ENCODE peak calls at places on chromosome 11, in six cellular contexts. One of them, this sample, is unnamed.

GRCh38 chr11:42397483-42397882 is 914.3 kb upstream of the API5 start:
- DNase-seq in NCI-H1105: no peak
- DNase-seq in GM13977: no peak
- DNase-seq in nephron progenitor cell: no peak
- DNase-seq in HT1080: no peak
- DNase-seq in activated naive CD8-positive, alpha-beta T cell treated with anti-CD3 and anti-CD28 coated beads, Interleukin-2, amount 50 U/mL, for 24 hours: no peak
- DNase-seq in this sample: no peak

GRCh38 chr11:74090701-74091100 is 80.1 kb downstream of the C2CD3 start:
- DNase-seq in NCI-H1105: no peak
- DNase-seq in HT1080: peak; percentile 5
- DNase-seq in GM13977: no peak
- DNase-seq in nephron progenitor cell: no peak
- DNase-seq in activated naive CD8-positive, alpha-beta T cell treated with anti-CD3 and anti-CD28 coated beads, Interleukin-2, amount 50 U/mL, for 24 hours: no peak
- DNase-seq in this sample: no peak

GRCh38 chr11:72745511-72745910 is 6.7 kb downstream of the ARAP1 start:
- DNase-seq in HT1080: no peak
- DNase-seq in NCI-H1105: no peak
- DNase-seq in activated naive CD8-positive, alpha-beta T cell treated with anti-CD3 and anti-CD28 coated beads, Interleukin-2, amount 50 U/mL, for 24 hours: no peak
- DNase-seq in nephron progenitor cell: no peak
- DNase-seq in GM13977: no peak
- DNase-seq in this sample: no peak

GRCh38 chr11:128302425-128303186 is 284.8 kb downstream of the ETS1 start:
- DNase-seq in HT1080: no peak
- DNase-seq in nephron progenitor cell: no peak
- DNase-seq in GM13977: peak; percentile 38
- DNase-seq in NCI-H1105: no peak
- DNase-seq in activated naive CD8-positive, alpha-beta T cell treated with anti-CD3 and anti-CD28 coated beads, Interleukin-2, amount 50 U/mL, for 24 hours: peak; percentile 48
- DNase-seq in this sample: peak; percentile 72

GRCh38 chr11:33970984-33971466 is 79.1 kb upstream of the LMO2 start:
- DNase-seq in NCI-H1105: peak; percentile 70
- DNase-seq in nephron progenitor cell: peak; percentile 29
- DNase-seq in HT1080: peak; percentile 52
- DNase-seq in GM13977: peak; percentile 73
- DNase-seq in activated naive CD8-positive, alpha-beta T cell treated with anti-CD3 and anti-CD28 coated beads, Interleukin-2, amount 50 U/mL, for 24 hours: peak; percentile 5
- DNase-seq in this sample: no peak

GRCh38 chr11:74949748-74950127 is 672 bp downstream of the SPCS2 start:
- DNase-seq in NCI-H1105: peak; percentile 1
- DNase-seq in activated naive CD8-positive, alpha-beta T cell treated with anti-CD3 and anti-CD28 coated beads, Interleukin-2, amount 50 U/mL, for 24 hours: no peak
- DNase-seq in nephron progenitor cell: no peak
- DNase-seq in GM13977: no peak
- DNase-seq in HT1080: no peak
- DNase-seq in this sample: no peak

GRCh38 chr11:24406389-24406788 is 90.5 kb upstream of the LUZP2 start:
- DNase-seq in GM13977: no peak
- DNase-seq in NCI-H1105: no peak
- DNase-seq in HT1080: no peak
- DNase-seq in nephron progenitor cell: no peak
- DNase-seq in activated naive CD8-positive, alpha-beta T cell treated with anti-CD3 and anti-CD28 coated beads, Interleukin-2, amount 50 U/mL, for 24 hours: no peak
- DNase-seq in this sample: no peak

GRCh38 chr11:1763336-1763795 is 361 bp downstream of the CTSD start:
- DNase-seq in GM13977: peak; percentile 64
- DNase-seq in HT1080: no peak
- DNase-seq in activated naive CD8-positive, alpha-beta T cell treated with anti-CD3 and anti-CD28 coated beads, Interleukin-2, amount 50 U/mL, for 24 hours: no peak
- DNase-seq in NCI-H1105: no peak
- DNase-seq in nephron progenitor cell: no peak
- DNase-seq in this sample: no peak

GRCh38 chr11:130892847-130893246 is 23.4 kb downstream of the SNX19 start:
- DNase-seq in HT1080: no peak
- DNase-seq in nephron progenitor cell: no peak
- DNase-seq in activated naive CD8-positive, alpha-beta T cell treated with anti-CD3 and anti-CD28 coated beads, Interleukin-2, amount 50 U/mL, for 24 hours: no peak
- DNase-seq in GM13977: no peak
- DNase-seq in NCI-H1105: no peak
- DNase-seq in this sample: no peak

GRCh38 chr11:23205156-23205871 is 345.0 kb upstream of the CCDC179 start:
- DNase-seq in nephron progenitor cell: no peak
- DNase-seq in GM13977: no peak
- DNase-seq in HT1080: no peak
- DNase-seq in NCI-H1105: no peak
- DNase-seq in activated naive CD8-positive, alpha-beta T cell treated with anti-CD3 and anti-CD28 coated beads, Interleukin-2, amount 50 U/mL, for 24 hours: no peak
- DNase-seq in this sample: no peak

GRCh38 chr11:69492201-69492991 is 10.9 kb downstream of the LINC01488 start:
- DNase-seq in HT1080: no peak
- DNase-seq in NCI-H1105: no peak
- DNase-seq in nephron progenitor cell: no peak
- DNase-seq in GM13977: no peak
- DNase-seq in activated naive CD8-positive, alpha-beta T cell treated with anti-CD3 and anti-CD28 coated beads, Interleukin-2, amount 50 U/mL, for 24 hours: no peak
- DNase-seq in this sample: no peak

GRCh38 chr11:83092488-83093384 is 21.0 kb upstream of the RAB30 start:
- DNase-seq in NCI-H1105: no peak
- DNase-seq in GM13977: no peak
- DNase-seq in activated naive CD8-positive, alpha-beta T cell treated with anti-CD3 and anti-CD28 coated beads, Interleukin-2, amount 50 U/mL, for 24 hours: no peak
- DNase-seq in HT1080: peak; percentile 34
- DNase-seq in nephron progenitor cell: peak; percentile 10
- DNase-seq in this sample: no peak

GRCh38 chr11:3710485-3711259 is 39.5 kb upstream of the CHRNA10 start:
- DNase-seq in activated naive CD8-positive, alpha-beta T cell treated with anti-CD3 and anti-CD28 coated beads, Interleukin-2, amount 50 U/mL, for 24 hours: no peak
- DNase-seq in GM13977: no peak
- DNase-seq in nephron progenitor cell: no peak
- DNase-seq in HT1080: peak; percentile 17
- DNase-seq in NCI-H1105: no peak
- DNase-seq in this sample: no peak

GRCh38 chr11:67289226-67289650 is at the start of gene ANKRD13D:
- DNase-seq in GM13977: no peak
- DNase-seq in nephron progenitor cell: no peak
- DNase-seq in activated naive CD8-positive, alpha-beta T cell treated with anti-CD3 and anti-CD28 coated beads, Interleukin-2, amount 50 U/mL, for 24 hours: peak; percentile 63
- DNase-seq in HT1080: no peak
- DNase-seq in NCI-H1105: no peak
- DNase-seq in this sample: no peak

GRCh38 chr11:119855066-119855465 is 126.1 kb upstream of the NECTIN1 start:
- DNase-seq in activated naive CD8-positive, alpha-beta T cell treated with anti-CD3 and anti-CD28 coated beads, Interleukin-2, amount 50 U/mL, for 24 hours: no peak
- DNase-seq in nephron progenitor cell: no peak
- DNase-seq in GM13977: no peak
- DNase-seq in NCI-H1105: no peak
- DNase-seq in HT1080: no peak
- DNase-seq in this sample: no peak

GRCh38 chr11:2328040-2328439 is 26.2 kb downstream of the TSPAN32 start:
- DNase-seq in NCI-H1105: no peak
- DNase-seq in nephron progenitor cell: no peak
- DNase-seq in HT1080: no peak
- DNase-seq in GM13977: no peak
- DNase-seq in activated naive CD8-positive, alpha-beta T cell treated with anti-CD3 and anti-CD28 coated beads, Interleukin-2, amount 50 U/mL, for 24 hours: no peak
- DNase-seq in this sample: no peak

GRCh38 chr11:18987454-18988231 is 48.4 kb upstream of the MRGPRX1 start:
- DNase-seq in GM13977: no peak
- DNase-seq in nephron progenitor cell: no peak
- DNase-seq in NCI-H1105: no peak
- DNase-seq in HT1080: peak; percentile 71
- DNase-seq in activated naive CD8-positive, alpha-beta T cell treated with anti-CD3 and anti-CD28 coated beads, Interleukin-2, amount 50 U/mL, for 24 hours: no peak
- DNase-seq in this sample: no peak

GRCh38 chr11:69301033-69301490 is 7.1 kb downstream of the MYEOV start:
- DNase-seq in NCI-H1105: no peak
- DNase-seq in activated naive CD8-positive, alpha-beta T cell treated with anti-CD3 and anti-CD28 coated beads, Interleukin-2, amount 50 U/mL, for 24 hours: no peak
- DNase-seq in nephron progenitor cell: no peak
- DNase-seq in GM13977: no peak
- DNase-seq in HT1080: peak; percentile 12
- DNase-seq in this sample: no peak

GRCh38 chr11:65291613-65292012 is 23.1 kb upstream of the CDC42EP2 start:
- DNase-seq in GM13977: no peak
- DNase-seq in nephron progenitor cell: no peak
- DNase-seq in NCI-H1105: no peak
- DNase-seq in HT1080: peak; percentile 53
- DNase-seq in activated naive CD8-positive, alpha-beta T cell treated with anti-CD3 and anti-CD28 coated beads, Interleukin-2, amount 50 U/mL, for 24 hours: no peak
- DNase-seq in this sample: no peak

GRCh38 chr11:72120930-72121329 is 8.4 kb upstream of the ANAPC15 start:
- DNase-seq in nephron progenitor cell: no peak
- DNase-seq in GM13977: no peak
- DNase-seq in activated naive CD8-positive, alpha-beta T cell treated with anti-CD3 and anti-CD28 coated beads, Interleukin-2, amount 50 U/mL, for 24 hours: no peak
- DNase-seq in NCI-H1105: no peak
- DNase-seq in HT1080: no peak
- DNase-seq in this sample: no peak

GRCh38 chr11:94400839-94401772 is at the start of gene GPR83:
- DNase-seq in nephron progenitor cell: peak; percentile 70
- DNase-seq in HT1080: no peak
- DNase-seq in activated naive CD8-positive, alpha-beta T cell treated with anti-CD3 and anti-CD28 coated beads, Interleukin-2, amount 50 U/mL, for 24 hours: no peak
- DNase-seq in GM13977: peak; percentile 44
- DNase-seq in NCI-H1105: peak; percentile 64
- DNase-seq in this sample: no peak

GRCh38 chr11:44958165-44958564 is 7.5 kb upstream of the TP53I11 start:
- DNase-seq in GM13977: no peak
- DNase-seq in NCI-H1105: no peak
- DNase-seq in HT1080: no peak
- DNase-seq in activated naive CD8-positive, alpha-beta T cell treated with anti-CD3 and anti-CD28 coated beads, Interleukin-2, amount 50 U/mL, for 24 hours: no peak
- DNase-seq in nephron progenitor cell: no peak
- DNase-seq in this sample: no peak

GRCh38 chr11:27722945-27723344 is 22.7 kb upstream of the BDNF start:
- DNase-seq in NCI-H1105: no peak
- DNase-seq in HT1080: no peak
- DNase-seq in nephron progenitor cell: peak; percentile 26
- DNase-seq in GM13977: peak; percentile 28
- DNase-seq in activated naive CD8-positive, alpha-beta T cell treated with anti-CD3 and anti-CD28 coated beads, Interleukin-2, amount 50 U/mL, for 24 hours: no peak
- DNase-seq in this sample: no peak

GRCh38 chr11:126522152-126522551 is 166.7 kb downstream of the ST3GAL4 start:
- DNase-seq in HT1080: peak; percentile 11
- DNase-seq in nephron progenitor cell: no peak
- DNase-seq in GM13977: no peak
- DNase-seq in activated naive CD8-positive, alpha-beta T cell treated with anti-CD3 and anti-CD28 coated beads, Interleukin-2, amount 50 U/mL, for 24 hours: no peak
- DNase-seq in NCI-H1105: no peak
- DNase-seq in this sample: no peak

GRCh38 chr11:13525257-13525656 is 29.5 kb upstream of the PTH start:
- DNase-seq in activated naive CD8-positive, alpha-beta T cell treated with anti-CD3 and anti-CD28 coated beads, Interleukin-2, amount 50 U/mL, for 24 hours: no peak
- DNase-seq in HT1080: no peak
- DNase-seq in NCI-H1105: no peak
- DNase-seq in nephron progenitor cell: no peak
- DNase-seq in GM13977: no peak
- DNase-seq in this sample: no peak